ENCODE peak calls at places on chromosomes 12 and 14, in four cellular contexts. J is cardiac muscle cell, U is esophagus squamous epithelium, A is fibroblast of lung. F is an unnamed sample.
A peak's percentile ranks its signal among the peaks of the same experiment; 100 is the strongest.

GRCh38 chr14:31286456-31287293 is 79.1 kb upstream of the HECTD1 start:
- DNase-seq in U (no peak), A (no peak), J (peak; percentile 33), F (no peak)

GRCh38 chr14:23551266-23552028 is at the start of gene ZFHX2:
- DNase-seq in J (peak; percentile 90), A (peak; percentile 40), U (no peak), F (no peak)

GRCh38 chr14:64012003-64012402 is 159.2 kb downstream of the SYNE2 start:
- DNase-seq in A (no peak), J (no peak), U (no peak), F (no peak)

GRCh38 chr14:73476451-73476905 is 14.3 kb upstream of the RIOX1 start:
- DNase-seq in U (no peak), J (no peak), A (no peak), F (no peak)

GRCh38 chr12:3158851-3159465 is 81.8 kb downstream of the TSPAN9 start:
- DNase-seq in U (no peak), J (no peak), A (no peak), F (no peak)

GRCh38 chr12:109962388-109962787 is 33.8 kb downstream of the GIT2 start:
- DNase-seq in A (no peak), U (no peak), J (no peak), F (no peak)

GRCh38 chr12:62576503-62576902 is 109.9 kb downstream of the MON2 start:
- DNase-seq in U (no peak), A (no peak), J (no peak), F (no peak)

GRCh38 chr14:91780452-91780851 is 48.6 kb upstream of the CATSPERB start:
- DNase-seq in A (peak; percentile 8), J (no peak), U (no peak), F (no peak)

GRCh38 chr12:111585619-111586135 is 13.4 kb downstream of the ATXN2 start:
- DNase-seq in J (no peak), U (no peak), A (no peak), F (no peak)

GRCh38 chr14:103543721-103544626 is 15.0 kb downstream of the TRMT61A start:
- DNase-seq in A (no peak), J (no peak), U (no peak), F (no peak)

GRCh38 chr12:122086641-122087285 is 8.2 kb downstream of the MLXIP start:
- DNase-seq in J (no peak), U (no peak), A (no peak), F (no peak)

GRCh38 chr14:74985806-74986205 is 16.9 kb upstream of the EIF2B2 start:
- DNase-seq in A (no peak), U (no peak), J (no peak), F (no peak)

GRCh38 chr14:75979071-75979571 is 2.7 kb downstream of the TGFB3 start:
- DNase-seq in J (peak; percentile 63), U (no peak), A (peak; percentile 57), F (no peak)

GRCh38 chr14:52283099-52283498 is 15.6 kb downstream of the PTGDR start:
- DNase-seq in J (no peak), U (no peak), A (no peak), F (no peak)

GRCh38 chr12:50520808-50521207 is 16.0 kb downstream of the DIP2B start:
- DNase-seq in A (no peak), J (no peak), U (no peak), F (no peak)

GRCh38 chr14:81275305-81275950 is 54.7 kb upstream of the GTF2A1 start:
- DNase-seq in U (no peak), A (no peak), J (no peak), F (no peak)

GRCh38 chr12:94173660-94174265 is 25.4 kb downstream of the PLXNC1 start:
- DNase-seq in J (no peak), U (no peak), A (no peak), F (no peak)

GRCh38 chr14:93107383-93107782 is 8.3 kb downstream of the ITPK1 start:
- DNase-seq in A (no peak), J (no peak), U (no peak), F (no peak)

GRCh38 chr12:52300796-52301691 is 9.7 kb upstream of the KRT81 start:
- DNase-seq in A (no peak), U (no peak), J (peak; percentile 47), F (no peak)

GRCh38 chr12:127263621-127264020 is 1003.3 kb upstream of the TMEM132C start:
- DNase-seq in A (no peak), U (no peak), J (no peak), F (no peak)

GRCh38 chr12:69039881-69040280 is 106.9 kb upstream of the CPM start:
- DNase-seq in A (peak; percentile 10), U (no peak), J (no peak), F (no peak)

GRCh38 chr12:100141666-100141997 is 1.0 kb downstream of the BLTP3B start:
- DNase-seq in A (peak; percentile 91), U (no peak), J (no peak), F (no peak)

GRCh38 chr14:23951590-23952143 is 1.9 kb upstream of the DHRS4 start:
- DNase-seq in U (no peak), J (no peak), A (no peak), F (no peak)

GRCh38 chr12:49920241-49920914 is 16.7 kb upstream of the FAIM2 start:
- DNase-seq in U (no peak), J (no peak), A (no peak), F (peak; percentile 63)

GRCh38 chr12:19273482-19274330 is 144.2 kb downstream of the PLEKHA5 start:
- DNase-seq in U (no peak), J (no peak), A (peak; percentile 93), F (peak; percentile 79)

GRCh38 chr12:123036471-123037285 is 56.2 kb downstream of the ARL6IP4 start:
- DNase-seq in U (no peak), J (no peak), A (no peak), F (no peak)

GRCh38 chr14:92647499-92648279 is 100.7 kb downstream of the LGMN start:
- DNase-seq in J (no peak), U (no peak), A (peak; percentile 31), F (no peak)

GRCh38 chr12:49582840-49583239 is 14.9 kb upstream of the MCRS1 start:
- DNase-seq in A (peak; percentile 28), U (no peak), J (peak; percentile 69), F (peak; percentile 30)

GRCh38 chr12:112798019-112798760 is 6.6 kb downstream of the RPH3A start:
- DNase-seq in U (no peak), A (no peak), J (no peak), F (no peak)
- H3K4me1 ChIP-seq in U (no peaks in the 10 kb centered on the region), A (no peaks in the 10 kb centered on the region), J (no peaks in the 10 kb centered on the region), F (no peaks in the 10 kb centered on the region)

GRCh38 chr14:97413991-97414717 is 617.0 kb downstream of the VRK1 start:
- DNase-seq in U (no peak), A (no peak), J (no peak), F (no peak)
- H3K4me1 ChIP-seq in U (peaks cover 15% of the 10 kb centered on the region), A (no peaks in the 10 kb centered on the region), J (peaks cover 6% of the 10 kb centered on the region), F (no peaks in the 10 kb centered on the region)

GRCh38 chr14:59269431-59269830 is 81.0 kb downstream of the DAAM1 start:
- DNase-seq in U (no peak), A (no peak), J (no peak), F (no peak)

GRCh38 chr14:59273737-59274136 is 85.3 kb downstream of the DAAM1 start:
- DNase-seq in A (no peak), J (no peak), U (no peak), F (no peak)

GRCh38 chr14:59268858-59269257 is 80.4 kb downstream of the DAAM1 start:
- DNase-seq in J (no peak), U (no peak), A (no peak), F (no peak)

GRCh38 chr14:59272633-59273032 is 84.2 kb downstream of the DAAM1 start:
- DNase-seq in A (no peak), U (no peak), J (no peak), F (no peak)

DNA sequence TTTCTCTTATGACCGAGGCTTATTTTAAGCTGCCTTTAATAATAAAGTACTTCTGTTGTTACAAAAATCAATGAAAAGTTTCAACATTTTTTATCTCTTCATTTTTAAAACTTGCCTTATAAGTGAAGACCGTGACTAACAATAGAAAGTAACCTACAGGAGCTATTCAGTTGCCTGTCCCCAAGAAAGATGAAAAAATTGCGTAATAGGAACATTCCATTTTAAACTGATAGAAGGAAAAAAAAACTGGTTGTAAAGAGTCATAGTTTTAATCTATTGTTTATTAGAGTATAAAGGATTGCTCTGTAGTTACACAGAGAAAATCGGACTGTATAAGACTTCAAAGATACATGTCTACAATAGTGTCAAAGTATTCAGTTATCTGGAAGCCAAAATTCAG is 83.3 kb downstream of the DAAM1 start:
- DNase-seq in J (no peak), U (no peak), A (peak; percentile 39), F (no peak)
- H3K4me1 ChIP-seq in J (peaks cover 19% of the 10 kb centered on the region), U (peaks cover 43% of the 10 kb centered on the region), A (peaks cover 22% of the 10 kb centered on the region), F (peaks cover 10% of the 10 kb centered on the region)

DNA sequence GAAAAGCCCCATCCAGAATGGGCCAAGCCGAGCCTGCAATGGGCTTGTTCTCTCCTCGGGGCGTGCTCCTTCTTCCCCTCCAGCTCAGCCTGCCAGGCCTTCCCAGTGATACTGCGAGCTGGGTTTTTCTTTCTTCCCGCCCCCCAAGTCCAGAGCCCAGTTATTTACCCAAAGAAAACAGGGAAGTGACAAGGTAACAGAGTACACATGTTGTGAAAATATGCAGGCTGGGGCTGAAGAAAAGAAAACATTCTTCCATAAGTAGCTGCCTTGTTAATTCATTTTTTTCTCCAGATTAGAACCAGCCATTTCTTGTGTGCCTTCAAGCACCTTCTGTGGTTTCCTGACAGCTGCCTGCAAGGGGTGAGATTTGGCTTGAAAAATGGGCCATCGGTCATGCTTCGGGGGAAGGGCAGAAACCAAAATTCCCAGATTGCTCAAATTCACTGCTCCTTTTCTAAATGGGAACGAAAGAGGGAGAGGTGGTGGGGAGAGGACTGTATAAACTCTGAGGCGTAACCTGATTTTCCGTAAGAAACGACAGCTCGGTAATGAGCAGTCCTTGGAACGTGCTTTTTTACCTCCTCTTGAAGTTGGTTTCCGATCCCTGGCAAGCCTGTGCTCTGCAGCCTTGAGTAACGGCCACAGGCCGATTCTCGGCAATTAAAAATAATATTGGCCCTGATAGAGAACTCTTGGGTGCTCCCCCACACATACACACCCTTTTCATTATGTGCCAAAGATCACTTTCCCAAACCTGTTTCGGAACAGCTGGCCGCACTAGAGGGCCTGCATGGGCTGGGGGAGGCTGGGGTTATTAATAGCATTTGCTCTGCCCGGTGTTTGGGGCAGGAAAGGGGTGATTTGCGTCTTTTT is 229.4 kb downstream of the ZFP36L1 start:
- DNase-seq in J (no peak), U (no peak), A (peak; percentile 72), F (no peak)
- H3K4me1 ChIP-seq in J (peaks cover 38% of the 10 kb centered on the region), U (peaks cover 63% of the 10 kb centered on the region), A (no peaks in the 10 kb centered on the region), F (peaks cover 27% of the 10 kb centered on the region)

DNA sequence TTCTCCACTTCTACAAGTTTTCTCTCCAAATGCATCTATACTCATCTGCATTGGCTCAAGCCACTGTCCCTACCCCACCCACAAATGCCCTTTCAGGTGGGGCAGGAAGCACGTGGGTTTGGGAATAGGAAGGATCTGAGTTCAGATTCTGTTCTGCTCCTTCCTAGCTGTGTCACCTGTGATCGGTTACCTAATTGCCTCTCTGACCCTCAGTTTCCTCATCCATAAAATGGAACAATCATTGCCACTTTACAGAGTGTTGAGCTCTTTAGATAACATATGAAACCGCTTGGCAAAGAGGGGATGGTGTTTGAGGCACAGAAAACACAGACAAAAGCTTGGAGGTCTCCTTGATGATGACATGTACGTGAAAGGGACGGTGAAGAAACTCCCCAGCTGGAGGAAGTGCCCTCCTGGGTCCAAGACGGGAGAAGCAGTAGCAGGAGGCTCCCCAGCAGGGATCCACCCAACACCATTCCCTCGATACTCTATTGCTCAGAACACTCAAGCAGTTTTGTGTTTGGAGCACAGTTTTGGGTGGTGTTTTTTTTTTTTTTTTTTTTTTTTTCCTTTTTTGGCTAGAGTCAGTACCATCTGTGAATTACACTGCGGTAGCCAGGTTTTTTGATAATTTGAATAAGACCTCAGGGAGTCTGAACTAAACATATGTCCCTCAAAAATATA is 34.4 kb downstream of the FOXN3 start:
- DNase-seq in U (no peak), A (no peak), J (no peak), F (peak; percentile 44)
- H3K4me1 ChIP-seq in U (peaks cover 65% of the 10 kb centered on the region), A (no peaks in the 10 kb centered on the region), J (peaks cover 6% of the 10 kb centered on the region), F (no peaks in the 10 kb centered on the region)

F was measured in ascending aorta.